ENCODE peak calls at places on chromosomes 5 and 9, in six cellular contexts. P is NB4, S is GM20000, J is psoas muscle, A is AG09319, G is fibroblast of pulmonary artery. F is an unnamed sample.

GRCh38 chr5:116532762-116533525 is 41.7 kb downstream of the SEMA6A start:
- DNase-seq in P (no peak), S (no peak), A (no peak), J (no peak), G (no peak), F (no peak)

GRCh38 chr5:90359073-90359804 is 50.3 kb downstream of the CETN3 start:
- DNase-seq in J (no peak), P (no peak), G (no peak), A (no peak), S (no peak), F (no peak)

GRCh38 chr9:116112236-116112635 is 41.4 kb upstream of the PAPPA start:
- DNase-seq in G (peak), A (no peak), P (no peak), S (no peak), J (no peak), F (no peak)

GRCh38 chr9:130579738-130580463 is 524 bp downstream of the FUBP3 start:
- DNase-seq in A (no peak), S (no peak), P (peak), G (no peak), J (no peak), F (no peak)

GRCh38 chr9:318646-319045 is 104.0 kb downstream of the DOCK8 start:
- DNase-seq in G (no peak), A (no peak), P (no peak), J (no peak), S (no peak), F (no peak)

GRCh38 chr9:684055-684949 is 157.2 kb upstream of the DMRT1 start:
- DNase-seq in J (no peak), A (no peak), G (peak), P (no peak), S (no peak), F (no peak)

GRCh38 chr5:154756203-154756870 is 1.2 kb downstream of the LARP1 start:
- DNase-seq in J (peak), A (no peak), S (peak), G (no peak), P (peak), F (peak)

GRCh38 chr5:173291722-173292658 is 36.2 kb downstream of the STC2 start:
- DNase-seq in S (peak), A (no peak), J (no peak), P (no peak), G (peak), F (peak)

GRCh38 chr5:190366-191035 is 794 bp upstream of the LRRC14B start:
- DNase-seq in S (no peak), A (no peak), P (no peak), G (no peak), J (no peak), F (no peak)

GRCh38 chr9:93205045-93205768 is 21.3 kb downstream of the WNK2 start:
- DNase-seq in J (peak), A (no peak), P (no peak), G (peak), S (no peak), F (no peak)

GRCh38 chr5:102911973-102912372 is 156.9 kb downstream of the PAM start:
- DNase-seq in P (no peak), J (no peak), S (no peak), A (peak), G (peak), F (no peak)

GRCh38 chr5:174533771-174534221 is 190.6 kb upstream of the MSX2 start:
- DNase-seq in A (peak), J (no peak), S (no peak), P (peak), G (peak), F (no peak)

GRCh38 chr5:141547488-141547887 is 58.6 kb downstream of the PCDHGC5 start:
- DNase-seq in G (peak), P (no peak), S (no peak), A (no peak), J (no peak), F (no peak)

GRCh38 chr9:137449931-137450537 is 8.9 kb upstream of the ENTPD8 start:
- DNase-seq in G (no peak), A (no peak), P (peak), S (no peak), J (peak), F (no peak)

GRCh38 chr9:113350937-113351336 is 1.6 kb downstream of the BSPRY start:
- DNase-seq in G (no peak), P (peak), J (no peak), A (no peak), S (peak), F (peak)

GRCh38 chr5:133242221-133242835 is 190.5 kb downstream of the HSPA4 start:
- DNase-seq in A (no peak), P (peak), G (no peak), S (peak), J (no peak), F (peak)

GRCh38 chr5:82106806-82107205 is 135.0 kb downstream of the ATG10 start:
- DNase-seq in A (no peak), S (no peak), P (peak), J (no peak), G (peak), F (no peak)

GRCh38 chr5:82106207-82106606 is 134.4 kb downstream of the ATG10 start:
- DNase-seq in J (no peak), A (no peak), G (no peak), S (no peak), P (peak), F (no peak)

GRCh38 chr5:82109013-82109412 is 137.2 kb downstream of the ATG10 start:
- DNase-seq in S (no peak), P (no peak), J (no peak), A (no peak), G (no peak), F (no peak)

GRCh38 chr5:82105457-82105856 is 133.6 kb downstream of the ATG10 start:
- DNase-seq in P (no peak), G (peak), S (no peak), A (no peak), J (no peak), F (no peak)

GRCh38 chr5:82107277-82107676 is 135.5 kb downstream of the ATG10 start:
- DNase-seq in P (peak), S (no peak), G (peak), J (no peak), A (peak), F (no peak)
- TF ChIP-seq CTCF in P (peak), S (no peak), G (peak), J (peak), A (peak), F (peak)

GRCh38 chr9:110255417-110256141 is 728 bp downstream of the TXN start:
- DNase-seq in G (peak), P (peak), J (peak), S (peak), A (no peak), F (peak)
- TF ChIP-seq CTCF in G (no peak), P (no peak), J (no peak), S (no peak), A (no peak), F (no peak)

DNA sequence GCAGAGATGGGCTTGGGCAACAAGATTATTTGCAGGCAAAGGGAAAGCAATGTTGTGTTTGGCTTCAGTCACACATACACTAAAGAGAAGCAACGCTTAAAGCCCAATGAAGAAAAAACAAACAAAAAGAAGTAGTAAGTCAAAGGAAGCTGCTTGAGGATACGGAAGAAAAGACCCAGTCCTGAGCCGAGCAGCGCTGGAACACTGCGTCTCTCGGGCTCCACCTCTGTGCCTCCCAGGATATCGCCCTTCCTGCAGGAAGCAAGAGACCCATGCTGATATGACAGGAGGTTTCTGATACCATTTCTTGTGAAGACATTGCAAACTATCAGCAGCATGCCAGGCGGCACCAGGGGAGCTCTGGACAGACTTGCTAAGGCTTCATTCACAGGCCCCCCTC is 9.9 kb downstream of the GNAQ start:
- DNase-seq in G (no peak), J (no peak), S (no peak), A (no peak), P (no peak), F (no peak)
- TF ChIP-seq CTCF in G (peak), J (no peak), S (no peak), A (no peak), P (no peak), F (no peak)

GRCh38 chr5:2488593-2488992 is 262.9 kb downstream of the IRX2 start:
- DNase-seq in G (no peak), P (no peak), J (no peak), S (no peak), A (no peak), F (no peak)

GRCh38 chr5:2486373-2486772 is 265.1 kb downstream of the IRX2 start:
- DNase-seq in A (no peak), S (no peak), G (no peak), P (no peak), J (no peak), F (no peak)

GRCh38 chr5:2491846-2492245 is 259.6 kb downstream of the IRX2 start:
- DNase-seq in G (no peak), J (no peak), S (no peak), A (no peak), P (no peak), F (no peak)

GRCh38 chr5:2482778-2483177 is 268.7 kb downstream of the IRX2 start:
- DNase-seq in P (no peak), G (no peak), S (no peak), A (no peak), J (no peak), F (no peak)

DNA sequence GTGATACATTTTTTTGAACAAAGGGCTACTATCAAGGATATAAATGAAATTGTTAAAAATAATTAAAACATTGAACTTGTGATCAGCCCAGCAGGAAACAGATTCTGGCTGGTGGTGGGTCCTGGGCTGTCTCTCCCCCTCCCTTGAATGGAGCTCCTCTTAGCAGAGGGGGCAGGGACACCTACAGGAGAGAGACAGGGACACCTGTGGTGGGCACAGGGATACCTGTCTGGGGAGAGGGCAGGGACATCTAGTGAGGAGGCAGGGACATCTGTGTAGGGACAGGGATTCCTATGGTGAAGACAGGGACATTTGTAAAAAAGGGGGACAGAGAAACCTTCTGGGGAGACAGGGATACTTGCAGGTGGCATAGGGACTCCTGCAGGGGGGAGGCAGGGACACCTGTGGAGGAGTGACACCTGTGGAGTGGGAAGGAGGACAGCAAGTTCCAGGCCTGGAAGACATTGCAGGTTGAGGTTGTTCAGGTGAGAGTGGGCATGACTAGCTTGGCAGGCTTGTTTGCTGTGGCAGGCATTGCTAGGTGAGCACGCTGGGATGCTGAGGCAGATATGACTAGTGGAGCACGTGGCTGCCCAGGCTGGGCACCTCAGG is 264.2 kb downstream of the IRX2 start:
- DNase-seq in G (no peak), S (no peak), P (no peak), J (no peak), A (no peak), F (no peak)
- TF ChIP-seq CTCF in G (no peak), S (no peak), P (no peak), J (no peak), A (no peak), F (no peak)

GRCh38 chr5:152464048-152464447 is 59.0 kb upstream of the NMUR2 start:
- DNase-seq in A (no peak), J (no peak), P (no peak), S (no peak), G (no peak), F (no peak)

GRCh38 chr5:152466079-152466745 is 61.1 kb upstream of the NMUR2 start:
- DNase-seq in A (no peak), S (no peak), G (no peak), J (no peak), P (no peak), F (no peak)

GRCh38 chr5:152456815-152457443 is 51.9 kb upstream of the NMUR2 start:
- DNase-seq in P (no peak), S (no peak), A (no peak), J (no peak), G (no peak), F (no peak)

DNA sequence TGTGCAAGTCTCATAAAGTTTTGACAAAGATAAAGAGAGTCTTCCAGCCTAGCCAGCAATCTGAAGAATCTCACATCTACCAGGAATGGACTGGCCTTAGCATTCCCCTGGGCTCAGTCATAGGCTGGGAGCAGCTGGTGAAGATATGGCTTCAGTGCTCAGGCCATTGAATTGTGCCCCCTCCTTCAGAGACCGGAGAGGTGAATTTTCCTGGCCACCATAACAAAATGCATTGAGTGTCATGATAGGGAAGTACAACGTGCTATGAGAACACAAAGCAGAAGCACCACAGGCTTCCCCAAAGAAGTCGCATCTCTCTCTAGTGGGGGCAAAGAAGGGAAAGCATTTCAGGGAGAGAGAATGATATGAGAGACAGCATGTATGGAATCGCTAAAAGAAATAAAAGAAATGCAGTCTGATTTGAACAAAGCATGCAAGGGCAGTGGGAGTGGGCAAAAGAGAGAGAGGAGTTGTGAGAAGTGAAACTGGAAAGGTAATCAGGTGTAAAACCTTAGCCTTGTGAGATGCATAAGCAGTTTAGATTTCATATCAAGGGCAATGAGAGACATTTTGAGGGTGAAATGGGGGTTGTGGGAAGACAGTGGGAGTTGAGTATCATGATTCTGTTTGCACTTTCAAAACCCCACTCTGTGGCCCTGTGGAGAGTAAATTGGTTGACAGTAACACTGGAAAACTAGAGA is 57.1 kb upstream of the NMUR2 start:
- DNase-seq in G (no peak), P (no peak), A (no peak), J (no peak), S (no peak), F (no peak)
- TF ChIP-seq CTCF in G (no peak), P (no peak), A (no peak), J (no peak), S (no peak), F (no peak)

GRCh38 chr9:96654450-96655197 is 493 bp downstream of the PRXL2C start:
- DNase-seq in G (peak), S (peak), P (peak), J (peak), A (peak), F (peak)
- TF ChIP-seq CTCF in G (no peak), S (no peak), P (no peak), J (no peak), A (no peak), F (no peak)

DNA sequence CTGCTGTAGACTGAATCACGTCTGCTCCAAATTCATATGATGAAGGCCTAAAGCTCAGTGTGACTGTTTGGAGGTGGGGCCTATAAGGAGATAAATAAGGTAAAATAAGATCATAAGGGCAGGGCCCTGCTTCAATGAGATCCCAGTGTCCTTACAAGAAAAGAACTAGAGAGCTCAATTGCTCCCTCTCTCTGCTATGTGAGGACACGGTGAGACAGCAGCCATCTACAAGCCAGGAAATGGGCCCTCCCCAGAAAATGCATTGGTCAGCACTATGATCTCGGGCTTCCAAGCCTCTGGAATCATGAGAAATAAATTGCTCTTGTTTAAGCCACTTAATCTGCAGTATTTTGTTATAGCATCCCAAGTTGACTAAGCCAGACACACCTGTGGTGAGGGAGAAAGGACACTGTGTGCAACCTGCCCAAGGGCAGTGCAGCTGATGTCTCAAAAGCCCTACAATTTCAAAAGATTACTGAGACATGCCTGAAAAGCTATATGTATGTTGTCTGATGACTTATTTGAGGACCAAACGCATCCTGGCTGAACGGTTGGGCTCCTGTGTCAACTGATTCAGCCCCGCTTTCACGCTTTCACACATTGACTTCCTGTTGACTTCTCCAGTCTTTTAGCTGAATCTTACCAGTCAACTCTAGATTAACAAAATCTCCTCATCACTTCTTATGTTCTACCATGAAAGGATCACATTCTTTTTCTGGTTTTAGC is 13.2 kb downstream of the GZMK start:
- DNase-seq in G (peak), P (no peak), S (peak), J (no peak), A (no peak), F (peak)
- TF ChIP-seq CTCF in G (peak), P (no peak), S (no peak), J (no peak), A (peak), F (no peak)